ENCODE peak calls at places on chromosome 7, in four cellular contexts. W is WTC11, T is K562, U is GM12878. R is an unnamed sample.

GRCh38 chr7:130875265-130875741 is 141.3 kb upstream of the KLF14 start:
- DNase-seq in T (peak), U (no peak), W (peak), R (peak)

GRCh38 chr7:42573904-42574692 is 337.1 kb upstream of the GLI3 start:
- DNase-seq in U (no peak), T (no peak), W (no peak), R (no peak)

GRCh38 chr7:116836080-116836479 is 26.3 kb upstream of the CAPZA2 start:
- DNase-seq in W (no peak), U (no peak), T (no peak), R (no peak)

GRCh38 chr7:47391726-47392125 is 190.2 kb downstream of the TNS3 start:
- DNase-seq in U (no peak), W (no peak), T (no peak), R (no peak)

GRCh38 chr7:449249-450019 is 70.2 kb downstream of the PDGFA start:
- DNase-seq in T (no peak), W (no peak), U (no peak), R (no peak)

GRCh38 chr7:102991540-102992214 is 78.9 kb downstream of the LRRC17 start:
- DNase-seq in T (peak), W (no peak), U (no peak), R (peak)

GRCh38 chr7:141342664-141343400 is 208.4 kb upstream of the AGK start:
- DNase-seq in W (no peak), T (no peak), U (no peak), R (no peak)

GRCh38 chr7:74452748-74453320 is 872 bp upstream of the GTF2IRD1 start:
- DNase-seq in W (no peak), U (no peak), T (peak), R (peak)

GRCh38 chr7:16905300-16906044 is 23.7 kb upstream of the AGR3 start:
- DNase-seq in U (no peak), T (no peak), W (no peak), R (no peak)

GRCh38 chr7:66961096-66961495 is 34.3 kb downstream of the SBDS start:
- DNase-seq in T (no peak), U (no peak), W (no peak), R (no peak)

GRCh38 chr7:128946936-128947830 is 9.5 kb downstream of the IRF5 start:
- DNase-seq in T (no peak), W (peak), U (no peak), R (peak)

GRCh38 chr7:111855161-111855841 is 293.0 kb upstream of the IMMP2L start:
- DNase-seq in U (peak), W (peak), T (peak), R (peak)

GRCh38 chr7:102473271-102473991 is 5.3 kb downstream of the POLR2J start:
- DNase-seq in U (no peak), T (no peak), W (peak), R (no peak)

GRCh38 chr7:106056513-106057203 is 55.5 kb downstream of the SYPL1 start:
- DNase-seq in T (peak), U (no peak), W (peak), R (peak)

GRCh38 chr7:7709263-7709662 is 9.1 kb downstream of the RPA3 start:
- DNase-seq in W (no peak), U (no peak), T (no peak), R (no peak)

GRCh38 chr7:95391761-95392160 is 4.4 kb downstream of the PON3 start:
- DNase-seq in W (no peak), T (no peak), U (no peak), R (no peak)

GRCh38 chr7:74343281-74344127 is 54.3 kb downstream of the CLIP2 start:
- DNase-seq in U (no peak), T (peak), W (no peak), R (no peak)

GRCh38 chr7:128954830-128955797 is 17.4 kb downstream of the IRF5 start:
- DNase-seq in T (no peak), U (no peak), W (no peak), R (peak)

GRCh38 chr7:32761451-32762320 is 129.9 kb downstream of the KBTBD2 start:
- DNase-seq in T (no peak), W (peak), U (no peak), R (peak)

GRCh38 chr7:47600199-47601118 is 18.5 kb upstream of the TNS3 start:
- DNase-seq in U (no peak), T (no peak), W (no peak), R (no peak)

GRCh38 chr7:86469680-86470295 is 173.9 kb upstream of the GRM3 start:
- DNase-seq in U (peak), W (peak), T (peak), R (peak)

DNA sequence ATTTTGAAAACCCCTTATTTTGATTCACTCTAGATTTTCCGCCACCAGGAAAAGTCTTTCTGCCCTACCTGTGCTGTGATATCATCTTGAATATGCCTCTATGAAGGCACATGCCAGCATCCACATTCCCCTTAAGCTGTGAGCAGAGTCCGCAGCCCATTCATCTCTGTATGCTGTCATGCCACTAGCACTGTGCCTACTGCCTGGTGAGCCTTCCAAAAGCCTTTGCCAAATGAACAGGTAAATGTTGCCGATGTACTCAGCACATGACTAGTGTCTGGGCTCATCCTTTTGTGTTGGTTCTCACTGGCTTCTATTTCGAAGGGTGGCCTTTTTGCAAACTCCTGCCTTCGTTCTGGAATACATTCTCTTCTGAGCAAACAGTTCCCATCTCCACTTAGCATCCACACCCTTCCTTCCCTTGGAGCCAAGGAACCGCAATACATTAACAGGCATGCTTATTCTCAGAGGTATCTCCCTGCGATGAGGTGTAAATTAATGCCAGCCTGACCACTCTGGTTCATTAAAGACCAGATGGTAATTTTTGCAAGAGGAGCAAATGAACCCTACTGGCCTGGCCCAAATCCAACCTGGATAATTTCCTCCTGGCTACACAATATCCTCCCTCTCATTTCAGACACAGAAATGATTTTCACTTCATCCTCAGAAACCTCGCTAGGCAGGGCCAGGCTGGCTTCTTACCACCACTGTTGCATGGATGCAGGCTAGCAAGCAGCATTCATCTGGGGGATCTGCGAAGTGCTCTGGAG is 339.7 kb upstream of the NFE2L3 start:
- DNase-seq in W (no peak), T (no peak), U (no peak), R (no peak)
- TF ChIP-seq USF1 in W (no peak), T (no peak), U (no peak), R (no peak)

DNA sequence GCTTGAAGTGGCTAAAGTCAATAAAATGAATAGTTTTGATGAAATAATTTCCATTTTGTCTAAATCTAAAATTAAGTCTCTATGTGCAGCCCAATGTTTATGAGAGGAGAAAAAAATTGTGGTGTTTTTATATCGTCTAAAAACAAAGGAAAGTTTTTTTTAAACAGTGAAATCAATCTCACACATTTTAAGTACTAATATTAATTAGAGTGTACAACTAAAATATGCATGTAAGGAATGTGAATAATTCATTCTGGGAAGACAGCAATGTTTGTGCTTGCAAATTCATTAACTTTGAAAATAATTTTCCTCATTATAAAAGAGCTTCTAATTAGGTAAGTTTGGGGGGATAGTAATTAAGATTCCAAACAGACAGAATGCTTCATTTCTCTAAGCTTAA is at the start of gene NPVF:
- DNase-seq in W (no peak), T (no peak), U (no peak), R (no peak)
- TF ChIP-seq USF1 in W (no peak), T (no peak), U (no peak), R (no peak)

GRCh38 chr7:26698806-26699205 is 165.6 kb downstream of the SKAP2 start:
- DNase-seq in U (no peak), T (no peak), W (no peak), R (no peak)
- TF ChIP-seq USF1 in U (no peak), T (no peak), W (no peak), R (no peak)

GRCh38 chr7:101104193-101104713 is 19.0 kb downstream of the TRIM56 start:
- DNase-seq in U (no peak), T (peak), W (no peak), R (no peak)
- TF ChIP-seq USF1 in U (no peak), T (no peak), W (no peak), R (no peak)

GRCh38 chr7:22662031-22662430 is 65.0 kb upstream of the IL6 start:
- DNase-seq in U (no peak), W (no peak), T (no peak), R (no peak)

GRCh38 chr7:22662490-22663145 is 64.4 kb upstream of the IL6 start:
- DNase-seq in W (no peak), T (no peak), U (no peak), R (no peak)

GRCh38 chr7:22663721-22664120 is 63.3 kb upstream of the IL6 start:
- DNase-seq in W (no peak), U (no peak), T (no peak), R (no peak)

GRCh38 chr7:22664988-22665798 is 61.8 kb upstream of the IL6 start:
- DNase-seq in W (no peak), U (no peak), T (peak), R (peak)

DNA sequence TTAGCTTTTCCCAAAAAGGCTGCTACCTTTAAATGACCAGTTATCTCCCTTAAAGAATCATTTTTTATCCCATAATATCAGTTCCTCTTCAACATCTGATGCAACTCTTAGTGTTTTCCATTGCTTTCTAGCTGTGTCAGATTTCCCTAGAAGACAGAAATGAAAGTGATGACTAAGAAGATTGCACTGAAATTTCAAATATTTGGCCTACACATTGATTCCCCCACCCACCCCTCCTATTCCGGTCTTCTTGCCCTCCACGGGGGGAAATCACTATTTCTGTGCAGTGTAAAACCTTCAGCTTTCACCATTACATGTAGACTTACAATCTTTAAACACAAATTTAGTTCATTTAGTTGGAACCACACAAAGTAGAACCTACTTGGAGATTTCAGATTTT is 63.7 kb upstream of the IL6 start:
- DNase-seq in T (no peak), U (no peak), W (no peak), R (no peak)
- TF ChIP-seq USF1 in T (no peak), U (no peak), W (no peak), R (no peak)

GRCh38 chr7:2452074-2452507 is 24.1 kb downstream of the GRIFIN start:
- DNase-seq in W (no peak), T (no peak), U (no peak), R (peak)
- TF ChIP-seq USF1 in W (no peak), T (no peak), U (no peak), R (no peak)